ENCODE peak calls at places on chromosomes 11 and 22, in eight cellular contexts. A, N, M, F, T, O, L and W are unnamed samples.

GRCh38 chr11:8838248-8838647 is 72.7 kb upstream of the AKIP1 start:
- DNase-seq in A (peak), N (no peak), M (no peak), F (peak), T (no peak), O (no peak), L (no peak), W (peak)

GRCh38 chr22:50523806-50524663 is 1.4 kb downstream of the SCO2 start:
- DNase-seq in A (no peak), N (peak), M (no peak), F (no peak), T (no peak), O (no peak), L (peak), W (no peak)

GRCh38 chr22:42301072-42301741 is 30.8 kb upstream of the TCF20 start:
- DNase-seq in A (no peak), N (no peak), M (no peak), F (no peak), T (no peak), O (no peak), L (no peak), W (no peak)

GRCh38 chr22:24579242-24579569 is 13.7 kb downstream of the LRRC75B start:
- DNase-seq in A (no peak), N (no peak), M (no peak), F (no peak), T (no peak), O (no peak), L (no peak), W (no peak)

GRCh38 chr11:123047265-123047946 is 14.5 kb downstream of the HSPA8 start:
- DNase-seq in A (no peak), N (no peak), M (no peak), F (no peak), T (no peak), O (no peak), L (no peak), W (no peak)

GRCh38 chr11:115926090-115926489 is 421.9 kb upstream of the CADM1 start:
- DNase-seq in A (no peak), N (no peak), M (no peak), F (no peak), T (no peak), O (no peak), L (no peak), W (no peak)

GRCh38 chr11:15826826-15827225 is 529.5 kb downstream of the SOX6 start:
- DNase-seq in A (no peak), N (peak), M (no peak), F (no peak), T (peak), O (no peak), L (peak), W (peak)

GRCh38 chr22:30606455-30607299 is at the start of gene TCN2:
- DNase-seq in A (peak), N (peak), M (peak), F (peak), T (peak), O (peak), L (peak), W (peak)

GRCh38 chr11:94067010-94067409 is 45.9 kb downstream of the HEPHL1 start:
- DNase-seq in A (no peak), N (no peak), M (no peak), F (no peak), T (no peak), O (peak), L (no peak), W (no peak)

GRCh38 chr11:19316434-19316833 is 75.7 kb upstream of the E2F8 start:
- DNase-seq in A (no peak), N (no peak), M (peak), F (no peak), T (no peak), O (no peak), L (no peak), W (no peak)

GRCh38 chr22:30728829-30729228 is 34.2 kb downstream of the OSBP2 start:
- DNase-seq in A (no peak), N (no peak), M (no peak), F (no peak), T (no peak), O (no peak), L (no peak), W (no peak)

GRCh38 chr11:81007046-81007445 is 1566.2 kb upstream of the TENM4 start:
- DNase-seq in A (peak), N (no peak), M (no peak), F (peak), T (no peak), O (peak), L (peak), W (peak)

GRCh38 chr11:107770546-107770945 is 58.7 kb upstream of the SLN start:
- DNase-seq in A (peak), N (no peak), M (no peak), F (peak), T (peak), O (peak), L (no peak), W (no peak)

GRCh38 chr22:30889268-30889995 is 79.1 kb downstream of the MORC2 start:
- DNase-seq in A (no peak), N (no peak), M (peak), F (no peak), T (peak), O (no peak), L (no peak), W (no peak)

GRCh38 chr22:17213976-17214375 is 5.3 kb downstream of the ADA2 start:
- DNase-seq in A (no peak), N (peak), M (no peak), F (peak), T (peak), O (peak), L (no peak), W (peak)

GRCh38 chr11:72696866-72697428 is 22.7 kb upstream of the PDE2A start:
- DNase-seq in A (no peak), N (peak), M (no peak), F (no peak), T (no peak), O (no peak), L (no peak), W (no peak)

GRCh38 chr11:729492-730074 is 17.7 kb upstream of the TALDO1 start:
- DNase-seq in A (no peak), N (no peak), M (no peak), F (no peak), T (no peak), O (no peak), L (no peak), W (no peak)

GRCh38 chr11:34448223-34448994 is 9.7 kb downstream of the CAT start:
- DNase-seq in A (no peak), N (no peak), M (no peak), F (no peak), T (no peak), O (no peak), L (no peak), W (no peak)

GRCh38 chr11:129259950-129260349 is 67.8 kb upstream of the ARHGAP32 start:
- DNase-seq in A (no peak), N (no peak), M (no peak), F (peak), T (no peak), O (no peak), L (no peak), W (no peak)

GRCh38 chr22:48414662-48415061 is 1413.0 kb downstream of the BRD1 start:
- DNase-seq in A (no peak), N (no peak), M (peak), F (no peak), T (no peak), O (no peak), L (no peak), W (no peak)